ENCODE peak calls at places on chromosomes 11 and 22, in ten cellular contexts. A is transverse colon; F is CD4-positive, CD25-positive, alpha-beta regulatory T cell; O is hippocampal formation; R is breast epithelium; I is activated T-cell treated with anti-CD3 and anti-CD28 coated beads for 1 hour; X is lung; S is neural crest cell; P is iPS DF 19.7; G is dermis blood vessel endothelial cell. E is an unnamed sample.

GRCh38 chr22:50674127-50674493 is 1.5 kb downstream of the SHANK3 start:
- DNase-seq in F (no peak), A (no peak), P (no peak), S (no peak), I (no peak), O (no peak), G (no peak), X (no peak), R (no peak), E (no peak)

GRCh38 chr22:37546436-37547248 is 13.6 kb upstream of the CDC42EP1 start:
- DNase-seq in P (no peak), X (no peak), F (no peak), R (no peak), S (no peak), I (no peak), G (peak; percentile 93), O (peak; percentile 66), A (peak; percentile 32), E (peak; percentile 70)

GRCh38 chr11:45405916-45406670 is 120.0 kb upstream of the SYT13 start:
- DNase-seq in X (no peak), P (no peak), F (no peak), O (no peak), A (no peak), R (no peak), S (no peak), I (no peak), G (peak; percentile 56), E (no peak)

GRCh38 chr11:119377112-119377901 is 4.2 kb downstream of the USP2 start:
- DNase-seq in A (no peak), X (no peak), I (no peak), F (no peak), O (no peak), P (no peak), S (no peak), G (no peak), R (peak; percentile 62), E (no peak)

GRCh38 chr11:15976433-15977045 is 379.8 kb downstream of the SOX6 start:
- DNase-seq in X (no peak), A (no peak), F (no peak), P (no peak), I (no peak), R (no peak), G (no peak), O (no peak), S (no peak), E (no peak)

GRCh38 chr11:31050061-31050790 is 319.3 kb downstream of the DCDC1 start:
- DNase-seq in O (no peak), X (no peak), G (no peak), R (no peak), S (no peak), F (no peak), P (no peak), A (no peak), I (no peak), E (peak; percentile 11)

GRCh38 chr11:116311141-116311540 is 461.6 kb downstream of the BUD13 start:
- DNase-seq in I (no peak), S (no peak), X (no peak), O (no peak), F (no peak), G (no peak), A (no peak), R (no peak), P (no peak), E (no peak)

GRCh38 chr22:42862045-42862734 is 5.1 kb upstream of the ARFGAP3 start:
- DNase-seq in S (no peak), I (no peak), R (no peak), A (no peak), G (no peak), F (no peak), P (no peak), X (no peak), O (no peak), E (no peak)

GRCh38 chr22:46355369-46355995 is 20.0 kb downstream of the TRMU start:
- DNase-seq in P (no peak), R (peak; percentile 47), O (peak; percentile 20), F (peak; percentile 51), G (peak; percentile 78), X (peak; percentile 75), A (peak; percentile 67), S (peak; percentile 91), I (peak; percentile 51), E (peak; percentile 76)

GRCh38 chr11:100774859-100775258 is 87.8 kb downstream of the ARHGAP42 start:
- DNase-seq in O (no peak), X (no peak), P (no peak), F (no peak), I (no peak), R (no peak), G (no peak), S (no peak), A (no peak), E (no peak)

E was measured in thyroid gland.